ENCODE peak calls at places on chromosomes 3 and 15, in five cellular contexts. N is HEK293T; B is stimulated activated CD8-positive, alpha-beta memory T cell treated with anti-CD3 and anti-CD28 coated beads, Interleukin-15, amount 100 ng/mL, for 1 hour; Q is LoVo; S is caudate nucleus. X is an unnamed sample.

GRCh38 chr3:54866221-54866620 is 61.6 kb downstream of the LRTM1 start:
- DNase-seq in N (no peak), B (no peak), Q (no peak), S (no peak), X (no peak)

GRCh38 chr15:26376243-26376642 is 396.6 kb downstream of the GABRB3 start:
- DNase-seq in Q (no peak), S (no peak), N (no peak), B (no peak), X (no peak)

GRCh38 chr15:74408815-74409214 is 24.9 kb downstream of the SEMA7A start:
- DNase-seq in N (no peak), B (no peak), Q (no peak), S (no peak), X (no peak)

GRCh38 chr3:19342428-19342827 is 194.1 kb downstream of the KCNH8 start:
- DNase-seq in Q (no peak), S (no peak), N (no peak), B (no peak), X (no peak)

GRCh38 chr3:189841474-189842205 is 210.5 kb downstream of the TP63 start:
- DNase-seq in N (no peak), Q (no peak), S (no peak), B (no peak), X (no peak)

GRCh38 chr15:79978694-79979519 is 7.9 kb upstream of the BCL2A1 start:
- DNase-seq in N (no peak), Q (no peak), S (no peak), B (no peak), X (peak; percentile 46)

GRCh38 chr3:46607603-46608028 is 4.7 kb upstream of the FAM240A start:
- DNase-seq in S (no peak), B (no peak), N (peak; percentile 34), Q (no peak), X (no peak)

GRCh38 chr15:48974865-48975264 is 11.1 kb upstream of the SHC4 start:
- DNase-seq in N (peak; percentile 18), S (no peak), B (no peak), Q (no peak), X (no peak)

GRCh38 chr15:74050835-74051234 is 31.5 kb downstream of the GOLGA6A start:
- DNase-seq in B (no peak), Q (no peak), S (no peak), N (no peak), X (no peak)

GRCh38 chr3:124489506-124489905 is 240.7 kb upstream of the UMPS start:
- DNase-seq in Q (no peak), N (no peak), S (no peak), B (no peak), X (no peak)

GRCh38 chr3:151434151-151434890 is 26.5 kb downstream of the IGSF10 start:
- DNase-seq in Q (no peak), N (no peak), B (no peak), S (no peak), X (no peak)

GRCh38 chr3:12944849-12945248 is 103.5 kb upstream of the RPL32 start:
- DNase-seq in N (no peak), B (no peak), S (peak; percentile 78), Q (no peak), X (no peak)

GRCh38 chr15:69653846-69654245 is 201.2 kb downstream of the RPLP1 start:
- DNase-seq in N (no peak), B (no peak), Q (no peak), S (no peak), X (no peak)

GRCh38 chr3:17158941-17159682 is 274.4 kb downstream of the PLCL2 start:
- DNase-seq in B (no peak), Q (no peak), N (no peak), S (no peak), X (no peak)

X was measured in left lung.